ENCODE peak calls at places on chromosomes 3 and 15, in five cellular contexts. C, N, Q, K and G are unnamed samples.

GRCh38 chr15:31222769-31223345 is 103.8 kb upstream of the KLF13 start:
- DNase-seq in K (no peak), C (no peak), Q (no peak), N (no peak), G (no peak)

GRCh38 chr15:80789296-80789695 is 10.1 kb downstream of the CEMIP start:
- DNase-seq in Q (no peak), N (no peak), K (no peak), C (no peak), G (no peak)

GRCh38 chr3:144774897-144775296 is 803.3 kb downstream of the DIPK2A start:
- DNase-seq in N (no peak), K (no peak), C (no peak), Q (no peak), G (peak; percentile 7)

GRCh38 chr3:8069471-8069870 is 432.2 kb upstream of the LMCD1 start:
- DNase-seq in N (no peak), C (no peak), Q (no peak), K (no peak), G (no peak)

GRCh38 chr3:66383998-66384745 is 116.7 kb downstream of the LRIG1 start:
- DNase-seq in Q (no peak), C (no peak), N (no peak), K (no peak), G (no peak)

GRCh38 chr3:131053021-131053420 is 26.3 kb downstream of the NEK11 start:
- DNase-seq in Q (no peak), C (no peak), K (peak; percentile 29), N (no peak), G (no peak)

GRCh38 chr3:5476403-5476802 is 288.9 kb downstream of the EDEM1 start:
- DNase-seq in K (no peak), N (no peak), C (no peak), Q (peak; percentile 24), G (no peak)

GRCh38 chr15:43998607-43999006 is 171.8 kb downstream of the WDR76 start:
- DNase-seq in C (no peak), N (no peak), Q (no peak), K (peak; percentile 37), G (peak; percentile 16)

GRCh38 chr15:77529394-77530159 is 103.1 kb downstream of the LINGO1 start:
- DNase-seq in N (no peak), C (peak; percentile 50), K (no peak), Q (no peak), G (no peak)

GRCh38 chr3:13064964-13065363 is 8.3 kb downstream of the IQSEC1 start:
- DNase-seq in N (no peak), Q (no peak), C (no peak), K (no peak), G (no peak)

GRCh38 chr3:119700269-119700919 is 2.4 kb upstream of the CFAP91 start:
- DNase-seq in C (peak; percentile 3), N (peak; percentile 74), K (no peak), Q (no peak), G (peak; percentile 69)

GRCh38 chr3:126781889-126782491 is 78.0 kb downstream of the CHCHD6 start:
- DNase-seq in C (no peak), K (peak; percentile 60), N (no peak), Q (no peak), G (no peak)

GRCh38 chr3:94482686-94483085 is 419.8 kb downstream of the NSUN3 start:
- DNase-seq in N (no peak), C (no peak), K (no peak), Q (no peak), G (no peak)

GRCh38 chr15:60589728-60590127 is 110.8 kb upstream of the ICE2 start:
- DNase-seq in K (no peak), N (no peak), C (no peak), Q (no peak), G (no peak)

GRCh38 chr3:190883973-190884832 is 21.7 kb upstream of the GMNC start:
- DNase-seq in C (peak; percentile 53), K (peak; percentile 36), Q (peak; percentile 8), N (no peak), G (no peak)

GRCh38 chr3:39407773-39408492 is 1.4 kb downstream of the RPSA start:
- DNase-seq in K (no peak), N (no peak), Q (no peak), C (no peak), G (no peak)

GRCh38 chr15:57769266-57769665 is 62.8 kb downstream of the POLR2M start:
- DNase-seq in N (no peak), C (no peak), Q (peak; percentile 13), K (no peak), G (no peak)

GRCh38 chr3:14967285-14967684 is 19.9 kb downstream of the NR2C2 start:
- DNase-seq in C (no peak), Q (no peak), N (no peak), K (no peak), G (no peak)

GRCh38 chr3:56468184-56469106 is at the start of gene ERC2:
- DNase-seq in Q (peak; percentile 5), C (peak; percentile 34), N (no peak), K (peak; percentile 92), G (peak; percentile 3)

GRCh38 chr3:21913791-21914190 is 162.8 kb upstream of the ZNF385D start:
- DNase-seq in C (no peak), K (no peak), Q (no peak), N (no peak), G (no peak)

GRCh38 chr15:74578496-74578994 is 37.1 kb upstream of the CLK3 start:
- DNase-seq in C (no peak), N (no peak), K (no peak), Q (no peak), G (no peak)

GRCh38 chr3:187039100-187039722 is 100.1 kb downstream of the RPL39L start:
- DNase-seq in N (no peak), Q (no peak), K (no peak), C (peak; percentile 73), G (no peak)

GRCh38 chr3:177345049-177345972 is 148.0 kb upstream of the TBL1XR1 start:
- DNase-seq in C (peak; percentile 91), Q (peak; percentile 87), K (peak; percentile 28), N (no peak), G (peak; percentile 92)

GRCh38 chr15:90408657-90409056 is 20.6 kb downstream of the IQGAP1 start:
- DNase-seq in Q (no peak), N (no peak), K (no peak), C (no peak), G (no peak)

DNA sequence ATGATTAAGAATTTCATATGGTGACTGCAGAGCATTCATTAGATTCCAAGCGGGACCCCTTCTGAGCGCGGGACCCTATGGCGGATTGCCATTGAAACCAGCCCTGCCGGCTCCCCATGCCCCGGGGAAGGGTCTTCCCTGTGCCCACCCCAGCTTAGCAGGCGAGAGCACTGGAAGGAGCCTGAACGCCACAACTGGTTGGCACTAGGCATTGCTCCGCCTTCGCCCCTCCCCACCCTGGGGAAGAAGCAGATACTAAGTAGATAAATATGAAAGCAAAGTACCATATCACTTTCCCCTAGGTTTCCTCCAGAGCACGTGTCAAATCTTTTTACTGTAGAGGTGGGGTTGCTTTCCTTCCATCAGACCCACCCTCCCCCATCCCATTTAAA is 70.7 kb downstream of the CYP19A1 start:
- DNase-seq in N (no peak), C (no peak), Q (no peak), K (peak; percentile 52), G (no peak)
- TF ChIP-seq SMC3 in N (no peak), C (no peak), Q (no peak), K (no peak), G (no peak)

GRCh38 chr3:166420071-166420470 is 582.8 kb upstream of the BCHE start:
- DNase-seq in K (no peak), Q (no peak), C (no peak), N (no peak), G (no peak)

GRCh38 chr3:166425021-166425420 is 587.8 kb upstream of the BCHE start:
- DNase-seq in K (no peak), N (no peak), Q (no peak), C (no peak), G (no peak)

GRCh38 chr3:166425900-166426611 is 588.8 kb upstream of the BCHE start:
- DNase-seq in K (no peak), Q (no peak), N (no peak), C (peak; percentile 1), G (no peak)
- TF ChIP-seq MAX in K (no peak), Q (no peak), N (no peak), C (no peak), G (no peak)

DNA sequence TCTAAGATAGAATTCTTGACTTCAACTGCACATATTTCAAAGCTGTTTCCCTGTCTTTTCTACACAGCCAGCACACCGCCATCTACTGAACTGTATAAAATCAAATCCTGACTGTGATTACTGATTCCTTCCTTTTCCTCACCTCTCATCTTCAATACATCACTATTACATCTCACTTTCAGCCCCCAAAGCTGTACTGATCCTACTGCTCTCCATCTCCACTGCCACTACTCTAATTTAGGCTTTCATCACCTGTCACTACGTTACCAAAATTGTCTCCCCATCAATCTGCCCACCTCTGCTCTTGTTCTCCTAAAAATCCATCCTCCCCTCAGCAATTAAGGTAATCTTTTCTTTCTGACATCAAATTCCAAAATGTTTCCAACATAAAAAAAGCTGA is 4.5 kb upstream of the CCDC39 start:
- DNase-seq in C (no peak), N (no peak), K (no peak), Q (no peak), G (no peak)
- TF ChIP-seq SMC3 in C (no peak), N (no peak), K (no peak), Q (no peak), G (no peak)

GRCh38 chr15:68408971-68409370 is 23.0 kb downstream of the ITGA11 start:
- DNase-seq in N (no peak), Q (no peak), C (no peak), K (no peak), G (no peak)

GRCh38 chr15:68407886-68408500 is 24.0 kb downstream of the ITGA11 start:
- DNase-seq in N (no peak), Q (no peak), C (no peak), K (no peak), G (no peak)

GRCh38 chr15:68405426-68406250 is 26.3 kb downstream of the ITGA11 start:
- DNase-seq in C (no peak), Q (no peak), N (no peak), K (no peak), G (no peak)

GRCh38 chr15:68408526-68408925 is 23.4 kb downstream of the ITGA11 start:
- DNase-seq in K (no peak), C (no peak), N (no peak), Q (no peak), G (no peak)

DNA sequence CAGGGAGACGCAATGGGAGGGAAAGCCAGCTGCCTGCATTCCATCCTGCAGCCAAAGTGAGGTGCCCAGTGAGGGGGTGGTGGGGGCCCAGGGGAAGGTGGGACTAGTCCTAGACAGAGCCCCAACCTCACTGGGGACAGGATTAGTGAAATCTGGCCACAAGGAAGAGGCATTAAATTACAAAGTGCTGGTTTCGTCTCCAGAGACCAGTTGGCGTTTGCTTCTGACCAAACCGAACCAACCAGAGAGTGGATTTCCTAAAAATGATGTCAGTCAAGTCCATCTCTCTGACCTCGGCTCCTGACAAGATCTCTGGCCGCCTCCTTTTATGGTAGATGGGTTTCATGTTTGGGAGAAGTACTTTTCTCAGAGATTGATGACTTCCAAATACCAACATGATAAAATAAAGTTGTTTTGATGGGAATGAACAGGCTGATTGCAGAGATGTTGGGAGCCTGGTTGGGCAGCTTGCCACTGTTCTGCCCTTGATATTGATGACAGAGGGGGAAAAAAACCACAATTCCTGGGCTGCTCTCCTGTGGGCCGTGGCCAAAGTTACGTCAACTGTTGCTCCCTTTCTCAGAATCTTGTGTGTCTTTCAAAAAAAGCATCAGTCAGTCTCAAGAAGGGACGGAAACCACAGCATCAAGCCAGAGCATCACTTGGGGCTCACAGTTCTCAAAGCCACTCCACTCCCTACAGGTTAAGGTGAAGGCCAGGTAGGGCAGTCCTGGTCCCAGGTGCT is 24.6 kb downstream of the ITGA11 start:
- DNase-seq in K (no peak), Q (no peak), C (no peak), N (no peak), G (no peak)
- TF ChIP-seq MAX in K (no peak), Q (no peak), C (no peak), N (no peak), G (no peak)

GRCh38 chr3:32226875-32227500 is 11.5 kb upstream of the CMTM8 start:
- DNase-seq in K (no peak), Q (no peak), C (no peak), N (no peak), G (peak; percentile 22)
- TF ChIP-seq SMC3 in K (no peak), Q (no peak), C (no peak), N (no peak), G (no peak)